ENCODE peak calls at places on chromosomes 13 and 19, in eight cellular contexts. U, B, J, H, M, E, F and G are unnamed samples.

GRCh38 chr13:46553521-46553885 is 533 bp downstream of the LRCH1 start:
- DNase-seq in U (peak), B (no peak), J (no peak), H (no peak), M (no peak), E (no peak), F (peak), G (no peak)

GRCh38 chr13:94972262-94972661 is 259.9 kb upstream of the SOX21 start:
- DNase-seq in U (no peak), B (no peak), J (no peak), H (no peak), M (no peak), E (no peak), F (no peak), G (no peak)

GRCh38 chr13:103730407-103730806 is 664.2 kb upstream of the SLC10A2 start:
- DNase-seq in U (no peak), B (no peak), J (no peak), H (no peak), M (no peak), E (no peak), F (peak), G (no peak)

GRCh38 chr13:27857271-27857670 is 62.5 kb upstream of the PDX1 start:
- DNase-seq in U (no peak), B (no peak), J (no peak), H (no peak), M (no peak), E (no peak), F (no peak), G (no peak)

GRCh38 chr19:35222373-35223005 is 6.0 kb downstream of the FAM187B start:
- DNase-seq in U (no peak), B (no peak), J (no peak), H (no peak), M (no peak), E (no peak), F (no peak), G (no peak)

GRCh38 chr19:7417671-7418324 is 69.1 kb downstream of the ARHGEF18 start:
- DNase-seq in U (no peak), B (no peak), J (no peak), H (peak), M (peak), E (no peak), F (no peak), G (no peak)

GRCh38 chr13:45331123-45331619 is 9.8 kb downstream of the TPT1 start:
- DNase-seq in U (no peak), B (no peak), J (no peak), H (no peak), M (no peak), E (no peak), F (no peak), G (no peak)

GRCh38 chr19:11375143-11375948 is 880 bp downstream of the SWSAP1 start:
- DNase-seq in U (peak), B (no peak), J (peak), H (no peak), M (no peak), E (no peak), F (peak), G (no peak)

GRCh38 chr19:610071-610800 is 20.6 kb downstream of the HCN2 start:
- DNase-seq in U (no peak), B (no peak), J (no peak), H (no peak), M (no peak), E (no peak), F (no peak), G (no peak)

GRCh38 chr19:15671891-15672579 is 852 bp upstream of the CYP4F12 start:
- DNase-seq in U (no peak), B (no peak), J (no peak), H (no peak), M (no peak), E (no peak), F (no peak), G (no peak)

GRCh38 chr13:83057119-83057518 is 825.2 kb downstream of the SLITRK1 start:
- DNase-seq in U (no peak), B (no peak), J (no peak), H (no peak), M (peak), E (peak), F (no peak), G (no peak)

GRCh38 chr19:34794289-34794960 is 21.4 kb upstream of the ZNF599 start:
- DNase-seq in U (no peak), B (no peak), J (no peak), H (no peak), M (no peak), E (no peak), F (no peak), G (no peak)

GRCh38 chr13:20160346-20161274 is at the start of gene GJA3:
- DNase-seq in U (peak), B (no peak), J (peak), H (no peak), M (peak), E (no peak), F (peak), G (no peak)

GRCh38 chr13:46288570-46289259 is 77.0 kb downstream of the LRRC63 start:
- DNase-seq in U (peak), B (no peak), J (peak), H (peak), M (peak), E (peak), F (peak), G (peak)

GRCh38 chr19:13929340-13929739 is 8.9 kb downstream of the PODNL1 start:
- DNase-seq in U (no peak), B (no peak), J (no peak), H (no peak), M (no peak), E (no peak), F (no peak), G (no peak)

GRCh38 chr13:24671367-24672117 is 8.7 kb upstream of the ATP12A start:
- DNase-seq in U (peak), B (peak), J (peak), H (peak), M (peak), E (peak), F (peak), G (peak)

GRCh38 chr13:112616586-112617381 is 28.8 kb upstream of the TUBGCP3 start:
- DNase-seq in U (peak), B (no peak), J (peak), H (peak), M (peak), E (no peak), F (peak), G (peak)